ENCODE peak calls at places on chromosomes 1 and 21, in nine cellular contexts. B is H9; M is stimulated activated naive CD8-positive, alpha-beta T cell treated with anti-CD3 and anti-CD28 coated beads, Interleukin-15, Interleukin-2, amounts not matched to agents 100 U/mL and 50 U/mL, for 24 hours; Z is stimulated activated CD4-positive, alpha-beta T cell treated with anti-CD3 and anti-CD28 coated beads, Interleukin-1b, Interleukin-23, amount 100 ng/mL, for 1 hour; Q is NCI-H1417 treated with DMSO at 0.1 percent for 48 hours; I is WTC11; W is tibial artery; P is substantia nigra; D is Right ventricle myocardium inferior. V is an unnamed sample.

GRCh38 chr1:154663656-154664055 is 55.7 kb upstream of the ADAR start:
- DNase-seq in B (no peak), I (no peak), Z (no peak), P (no peak), D (no peak), M (no peak), Q (no peak), W (no peak), V (no peak)

GRCh38 chr21:21860888-21861287 is 862.7 kb downstream of the NCAM2 start:
- DNase-seq in Q (no peak), D (no peak), W (no peak), I (no peak), M (no peak), Z (no peak), P (no peak), B (no peak), V (no peak)

GRCh38 chr21:35461700-35462099 is 412.6 kb upstream of the RUNX1 start:
- DNase-seq in P (no peak), Q (no peak), Z (no peak), W (no peak), M (no peak), B (no peak), D (no peak), I (no peak), V (no peak)

GRCh38 chr1:159229896-159230295 is 25.2 kb downstream of the ACKR1 start:
- DNase-seq in B (no peak), Q (no peak), P (no peak), M (no peak), I (no peak), Z (no peak), D (no peak), W (no peak), V (no peak)

GRCh38 chr1:103177146-103177850 is 69.0 kb upstream of the COL11A1 start:
- DNase-seq in I (no peak), Q (no peak), W (no peak), P (no peak), Z (no peak), M (no peak), B (no peak), D (no peak), V (no peak)

GRCh38 chr1:38029081-38029681 is 16.6 kb downstream of the UTP11 start:
- DNase-seq in Z (no peak), P (peak), W (no peak), I (peak), B (peak), Q (peak), D (no peak), M (no peak), V (no peak)

GRCh38 chr1:68346192-68346808 is 103.5 kb downstream of the RPE65 start:
- DNase-seq in D (no peak), Q (no peak), Z (no peak), I (no peak), B (no peak), P (no peak), M (no peak), W (no peak), V (no peak)

GRCh38 chr1:41455479-41456271 is 28.8 kb downstream of the EDN2 start:
- DNase-seq in D (peak), I (no peak), Q (no peak), Z (no peak), W (no peak), B (no peak), M (no peak), P (peak), V (no peak)

GRCh38 chr21:31710586-31710985 is 21.3 kb downstream of the SCAF4 start:
- DNase-seq in D (no peak), I (no peak), Q (no peak), Z (no peak), P (no peak), M (no peak), B (no peak), W (no peak), V (no peak)

GRCh38 chr21:42400525-42400924 is 3.2 kb upstream of the UBASH3A start:
- DNase-seq in P (no peak), B (no peak), I (no peak), D (no peak), Z (no peak), Q (no peak), W (no peak), M (no peak), V (no peak)

GRCh38 chr1:109979489-109980091 is 5.0 kb upstream of the AHCYL1 start:
- DNase-seq in Q (no peak), D (no peak), W (peak), P (no peak), Z (no peak), B (no peak), I (no peak), M (no peak), V (peak)

GRCh38 chr1:11731719-11732283 is 4.1 kb upstream of the AGTRAP start:
- DNase-seq in Z (no peak), I (peak), W (peak), D (peak), M (peak), P (peak), B (peak), Q (no peak), V (no peak)

GRCh38 chr21:25862596-25862995 is 127.8 kb downstream of the GABPA start:
- DNase-seq in M (peak), Q (no peak), B (no peak), I (peak), D (no peak), Z (no peak), P (no peak), W (no peak), V (no peak)

GRCh38 chr1:186884266-186884665 is 55.5 kb downstream of the PLA2G4A start:
- DNase-seq in M (no peak), P (no peak), W (no peak), Z (no peak), D (no peak), I (no peak), B (no peak), Q (no peak), V (no peak)

GRCh38 chr1:200740291-200741212 is 1.9 kb downstream of the CAMSAP2 start:
- DNase-seq in D (no peak), B (no peak), P (no peak), Z (no peak), M (no peak), I (no peak), W (no peak), Q (no peak), V (no peak)

GRCh38 chr1:77639056-77639455 is 43.4 kb downstream of the ZZZ3 start:
- DNase-seq in I (no peak), Q (no peak), Z (no peak), D (no peak), B (no peak), M (no peak), W (no peak), P (no peak), V (no peak)

GRCh38 chr1:157969693-157970485 is 23.6 kb upstream of the KIRREL1 start:
- DNase-seq in Q (no peak), D (no peak), W (peak), P (no peak), M (no peak), Z (no peak), B (peak), I (peak), V (peak)

GRCh38 chr1:43952731-43953350 is 6.1 kb downstream of the IPO13 start:
- DNase-seq in Z (no peak), D (no peak), M (no peak), B (peak), P (no peak), W (no peak), Q (peak), I (peak), V (no peak)

GRCh38 chr21:34243562-34243961 is 120.2 kb upstream of the KCNE2 start:
- DNase-seq in M (peak), W (no peak), P (no peak), D (no peak), B (peak), Z (no peak), I (peak), Q (no peak), V (no peak)

GRCh38 chr1:15341228-15341627 is 68.5 kb upstream of the EFHD2 start:
- DNase-seq in M (no peak), I (no peak), P (no peak), W (no peak), Q (no peak), B (no peak), D (no peak), Z (no peak), V (no peak)

GRCh38 chr1:217010253-217010652 is 287.0 kb upstream of the ESRRG start:
- DNase-seq in M (no peak), Q (no peak), D (no peak), I (no peak), W (no peak), P (no peak), B (no peak), Z (no peak), V (no peak)